ENCODE peak calls at places on chromosome 1, in six cellular contexts. F is H9, T is Peyer's patch, E is pancreas, H is A549, C is spleen. V is an unnamed sample.

GRCh38 chr1:211680752-211681327 is 5.4 kb upstream of the NEK2 start:
- DNase-seq in F (no peak), T (peak), E (peak), H (peak), C (peak), V (peak)

GRCh38 chr1:158019177-158019868 is 25.9 kb downstream of the KIRREL1 start:
- DNase-seq in F (peak), T (peak), E (no peak), H (peak), C (no peak), V (peak)

GRCh38 chr1:55962472-55962871 is 616.9 kb downstream of the PLPP3 start:
- DNase-seq in F (no peak), T (no peak), E (no peak), H (no peak), C (no peak), V (no peak)

GRCh38 chr1:235270625-235271024 is 57.4 kb downstream of the ARID4B start:
- DNase-seq in F (no peak), T (no peak), E (no peak), H (no peak), C (no peak), V (peak)

GRCh38 chr1:31476891-31477846 is 64.2 kb downstream of the SERINC2 start:
- DNase-seq in F (no peak), T (no peak), E (no peak), H (no peak), C (no peak), V (peak)

GRCh38 chr1:41322101-41322661 is 39.1 kb upstream of the FOXO6 start:
- DNase-seq in F (no peak), T (no peak), E (no peak), H (no peak), C (no peak), V (no peak)

GRCh38 chr1:10253755-10254154 is 43.4 kb downstream of the KIF1B start:
- DNase-seq in F (no peak), T (no peak), E (no peak), H (peak), C (no peak), V (peak)

GRCh38 chr1:245045087-245045881 is 109.5 kb upstream of the KIF26B start:
- DNase-seq in F (peak), T (peak), E (no peak), H (no peak), C (no peak), V (no peak)

GRCh38 chr1:109615879-109616278 is 3.5 kb downstream of the GNAT2 start:
- DNase-seq in F (no peak), T (peak), E (no peak), H (no peak), C (no peak), V (peak)

GRCh38 chr1:203202431-203203245 is 16.1 kb upstream of the CHI3L1 start:
- DNase-seq in F (no peak), T (peak), E (peak), H (no peak), C (no peak), V (peak)

GRCh38 chr1:44072204-44072603 is 40.9 kb upstream of the SLC6A9 start:
- DNase-seq in F (no peak), T (no peak), E (no peak), H (no peak), C (no peak), V (peak)

GRCh38 chr1:91831132-91831930 is 54.6 kb downstream of the TGFBR3 start:
- DNase-seq in F (no peak), T (no peak), E (no peak), H (no peak), C (no peak), V (peak)
- H3K27ac ChIP-seq in F (no peak), T (peak), E (peak), H (peak), C (no peak), V (no peak)

DNA sequence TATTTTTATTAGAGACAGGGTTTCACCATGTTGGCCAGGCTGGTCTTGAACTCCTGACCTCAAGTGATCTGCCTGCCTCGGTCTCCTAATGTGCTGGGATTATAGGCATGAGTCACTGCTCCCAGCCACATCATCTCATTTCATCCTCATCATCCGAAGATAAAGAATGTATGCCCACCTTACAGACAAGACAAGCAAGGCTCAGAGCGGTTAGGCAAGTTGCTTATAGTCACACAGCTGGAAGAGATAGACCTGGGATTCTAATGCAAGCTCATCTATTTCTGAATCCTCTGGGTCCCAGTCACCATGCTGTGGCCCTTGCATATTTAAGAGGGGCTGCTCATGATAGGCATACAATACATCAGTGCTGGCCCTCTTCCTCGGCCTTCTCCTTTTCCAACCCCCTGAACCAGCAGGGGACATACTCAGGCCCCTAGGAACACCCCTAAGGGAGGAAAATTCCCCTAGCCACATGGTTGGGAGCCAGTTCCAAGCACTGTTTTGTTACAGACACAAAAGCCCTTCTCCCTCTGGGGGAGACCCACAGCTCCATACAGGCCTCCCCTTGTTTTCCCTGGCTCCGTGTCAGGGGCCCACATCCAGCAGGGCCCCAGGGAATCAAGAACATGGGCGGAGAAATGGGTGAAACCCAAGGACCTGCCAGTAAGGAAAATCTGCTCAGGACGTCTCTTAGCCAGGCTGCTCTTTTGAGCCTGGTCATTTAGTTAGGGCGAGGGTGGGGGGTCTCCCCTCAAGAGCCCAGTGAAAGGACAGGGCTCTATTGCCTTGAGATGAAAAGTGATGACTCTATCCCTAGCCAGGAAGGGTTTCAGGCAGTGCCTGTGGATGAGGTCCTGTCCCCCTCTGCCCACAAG is 6.9 kb downstream of the CSRP1 start:
- DNase-seq in F (no peak), T (no peak), E (no peak), H (no peak), C (no peak), V (no peak)
- H3K27ac ChIP-seq in F (no peak), T (peak), E (peak), H (peak), C (no peak), V (no peak)

DNA sequence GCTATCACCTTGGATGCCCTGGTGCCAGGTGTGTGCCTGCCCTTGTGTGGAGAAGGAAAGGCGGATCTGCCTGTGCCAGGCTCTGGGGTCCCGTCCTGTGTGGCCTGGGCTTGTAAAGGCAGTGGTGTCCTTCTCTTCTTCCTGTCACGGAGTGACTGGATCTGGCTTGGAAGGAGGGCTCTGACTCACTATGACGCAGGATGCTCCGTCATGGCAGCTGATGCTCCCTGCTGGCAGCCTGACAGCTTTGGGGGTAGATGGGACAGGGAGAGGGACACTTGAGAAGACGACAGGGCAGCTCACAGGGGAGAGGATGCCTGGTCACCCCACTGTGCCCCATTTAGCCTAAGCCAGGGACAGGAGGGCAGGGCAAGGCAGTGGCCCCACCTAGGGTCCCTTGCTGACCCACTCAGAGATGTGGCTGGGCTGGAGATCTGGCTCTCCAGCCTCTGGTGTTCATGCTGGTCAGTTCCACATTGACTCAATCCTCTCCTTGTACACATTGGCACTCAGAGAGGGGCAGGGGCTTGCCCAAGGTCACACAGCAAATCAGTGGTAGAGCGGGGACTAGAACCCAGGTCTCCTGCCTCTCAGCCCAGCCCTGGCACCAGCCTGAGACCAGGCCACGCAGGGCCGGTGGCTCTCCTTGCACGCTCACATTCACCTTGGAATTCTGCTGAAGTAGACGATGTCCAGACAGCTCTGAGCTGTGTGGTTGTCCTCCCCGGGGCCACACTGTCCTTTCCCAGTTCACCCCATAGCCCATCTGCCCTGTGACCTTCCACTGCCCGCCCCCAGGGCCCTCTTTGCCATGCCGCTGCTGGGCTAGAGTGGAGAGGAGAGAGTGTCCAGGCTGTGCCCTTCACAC is 2.8 kb upstream of the FAM131C start:
- DNase-seq in F (no peak), T (no peak), E (no peak), H (peak), C (no peak), V (peak)
- H3K27ac ChIP-seq in F (no peak), T (no peak), E (no peak), H (peak), C (no peak), V (no peak)

GRCh38 chr1:3119061-3119460 is 50.1 kb downstream of the PRDM16 start:
- DNase-seq in F (no peak), T (no peak), E (no peak), H (no peak), C (no peak), V (no peak)

GRCh38 chr1:3120994-3121393 is 52.0 kb downstream of the PRDM16 start:
- DNase-seq in F (no peak), T (no peak), E (no peak), H (no peak), C (no peak), V (no peak)

GRCh38 chr1:3122311-3122710 is 53.3 kb downstream of the PRDM16 start:
- DNase-seq in F (no peak), T (no peak), E (no peak), H (no peak), C (no peak), V (no peak)

GRCh38 chr1:3119748-3120524 is 50.9 kb downstream of the PRDM16 start:
- DNase-seq in F (no peak), T (no peak), E (no peak), H (no peak), C (no peak), V (no peak)

GRCh38 chr1:3121401-3122215 is 52.6 kb downstream of the PRDM16 start:
- DNase-seq in F (no peak), T (no peak), E (no peak), H (no peak), C (no peak), V (no peak)
- H3K27ac ChIP-seq in F (no peak), T (no peak), E (no peak), H (no peak), C (no peak), V (no peak)

GRCh38 chr1:40092241-40092640 is 4.8 kb downstream of the PPT1 start:
- DNase-seq in F (no peak), T (no peak), E (no peak), H (no peak), C (no peak), V (peak)

GRCh38 chr1:40092811-40093617 is 4.0 kb downstream of the PPT1 start:
- DNase-seq in F (no peak), T (no peak), E (no peak), H (no peak), C (no peak), V (peak)

GRCh38 chr1:40094481-40095110 is 2.5 kb downstream of the PPT1 start:
- DNase-seq in F (no peak), T (no peak), E (no peak), H (no peak), C (no peak), V (no peak)

GRCh38 chr1:40096646-40096976 is 441 bp downstream of the PPT1 start:
- DNase-seq in F (no peak), T (no peak), E (no peak), H (no peak), C (no peak), V (no peak)

DNA sequence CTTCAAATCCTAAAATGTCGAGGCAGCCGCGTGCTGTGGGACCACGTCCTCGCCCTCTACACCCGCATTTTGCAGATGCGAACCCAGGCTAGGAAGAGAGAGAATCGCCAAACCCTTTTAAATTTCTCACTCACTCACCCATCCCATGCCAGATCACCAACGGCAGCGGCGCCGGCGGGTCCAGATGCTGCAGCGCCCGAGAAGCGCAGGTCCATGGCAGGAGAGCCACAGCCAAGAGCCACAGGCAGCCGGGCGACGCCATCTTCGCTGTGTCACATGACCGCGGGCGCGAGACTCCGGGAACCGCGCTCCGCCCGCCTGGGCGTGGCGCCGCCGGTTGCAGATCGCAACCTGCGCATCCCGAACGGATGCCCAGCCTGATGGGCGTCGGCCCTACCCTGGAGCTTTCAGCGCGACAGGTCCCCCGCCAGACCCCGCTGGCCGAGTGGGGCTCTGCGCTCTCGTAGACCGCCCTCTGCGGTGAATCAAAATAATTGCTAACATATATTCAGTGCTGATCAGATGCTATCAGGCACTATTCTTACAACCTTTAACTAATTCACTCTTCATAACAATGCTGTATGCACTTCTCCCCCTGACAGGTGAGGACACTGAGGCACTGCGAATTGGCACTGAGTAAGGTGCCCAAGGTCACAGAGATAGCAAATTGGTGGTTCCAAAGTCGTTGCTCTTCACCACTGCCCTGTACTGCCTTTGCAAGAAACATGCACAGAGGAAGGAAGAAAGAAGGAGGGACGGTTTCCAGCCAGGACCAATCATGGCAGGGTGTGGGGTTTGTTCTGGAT is at the start of gene PPT1:
- DNase-seq in F (peak), T (peak), E (peak), H (peak), C (peak), V (peak)
- H3K27ac ChIP-seq in F (no peak), T (peak), E (peak), H (peak), C (peak), V (peak)

DNA sequence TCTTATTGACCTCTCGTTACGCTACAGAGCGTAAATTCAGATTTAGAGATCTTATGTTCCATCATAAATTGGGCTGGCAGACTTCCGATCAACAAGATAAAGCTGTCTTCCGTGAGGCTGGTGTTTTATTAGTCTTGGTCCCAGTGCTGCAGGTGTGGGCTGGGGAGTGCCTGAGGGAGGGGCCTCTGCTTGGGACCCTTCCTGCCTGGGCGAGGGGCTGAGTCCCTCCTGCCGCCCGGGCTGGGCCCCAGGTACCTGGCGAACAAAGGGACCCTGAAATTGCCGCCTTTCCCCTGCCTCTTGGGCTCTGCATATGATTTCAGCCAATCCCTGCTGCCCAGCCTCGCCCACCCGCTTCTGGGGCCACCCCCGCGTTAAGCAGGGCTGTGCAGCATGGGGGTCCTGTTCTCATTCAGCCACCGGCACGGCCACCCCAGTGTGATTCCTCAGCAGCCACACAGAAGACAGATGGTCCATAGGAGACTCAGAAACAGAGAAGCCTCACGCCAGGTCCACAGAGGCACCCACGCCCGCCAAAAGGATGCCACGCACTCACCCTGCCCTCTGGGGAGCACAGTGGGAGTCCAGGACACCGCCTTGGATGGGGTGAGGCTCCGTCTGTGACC is 6.1 kb upstream of the SAMD11 start:
- DNase-seq in F (no peak), T (no peak), E (peak), H (no peak), C (peak), V (no peak)
- H3K27ac ChIP-seq in F (no peak), T (no peak), E (no peak), H (peak), C (no peak), V (no peak)

DNA sequence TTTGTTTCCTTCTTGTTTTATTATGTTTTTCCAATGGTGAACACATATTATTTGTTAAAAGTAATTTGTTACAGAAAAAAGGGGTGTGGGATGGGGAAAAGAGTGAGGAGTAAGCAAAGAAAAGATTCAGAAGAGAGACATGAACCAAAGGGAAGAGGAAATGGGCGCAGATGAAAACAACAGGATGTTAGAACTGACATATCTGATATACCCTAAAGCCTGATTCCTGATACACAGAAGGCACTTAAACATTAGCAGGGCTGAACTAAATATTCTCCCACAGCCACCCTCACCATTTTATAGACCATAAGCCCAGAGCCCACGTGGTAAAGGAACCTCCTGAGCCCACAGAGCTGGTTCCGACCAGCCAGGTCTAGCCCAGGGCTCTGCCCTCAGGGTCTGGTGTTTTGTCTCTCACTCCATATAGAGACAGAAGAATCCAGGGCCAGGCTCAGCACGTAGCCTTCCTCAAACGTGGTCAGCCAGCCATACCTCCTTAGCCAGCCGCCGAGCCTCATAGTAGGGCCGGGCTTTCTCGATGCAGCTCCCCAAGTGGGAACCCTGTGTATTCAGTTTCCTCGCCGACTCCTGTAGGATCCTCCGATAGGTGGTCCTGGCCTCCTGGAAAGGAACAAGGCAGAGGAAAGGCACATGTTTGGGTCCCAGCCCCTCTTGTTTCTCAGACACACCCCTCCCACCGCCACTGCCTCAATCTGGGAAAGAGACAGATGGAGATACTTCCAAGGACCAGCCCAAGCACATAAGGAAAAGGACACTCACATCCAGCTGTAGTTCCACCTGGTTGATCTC is 9.5 kb downstream of the SH3BP5L start:
- DNase-seq in F (no peak), T (peak), E (no peak), H (no peak), C (peak), V (no peak)
- H3K27ac ChIP-seq in F (no peak), T (no peak), E (no peak), H (no peak), C (no peak), V (no peak)

GRCh38 chr1:208219098-208219658 is 25.0 kb downstream of the PLXNA2 start:
- DNase-seq in F (no peak), T (no peak), E (no peak), H (no peak), C (no peak), V (no peak)
- H3K27ac ChIP-seq in F (no peak), T (no peak), E (no peak), H (peak), C (no peak), V (peak)

DNA sequence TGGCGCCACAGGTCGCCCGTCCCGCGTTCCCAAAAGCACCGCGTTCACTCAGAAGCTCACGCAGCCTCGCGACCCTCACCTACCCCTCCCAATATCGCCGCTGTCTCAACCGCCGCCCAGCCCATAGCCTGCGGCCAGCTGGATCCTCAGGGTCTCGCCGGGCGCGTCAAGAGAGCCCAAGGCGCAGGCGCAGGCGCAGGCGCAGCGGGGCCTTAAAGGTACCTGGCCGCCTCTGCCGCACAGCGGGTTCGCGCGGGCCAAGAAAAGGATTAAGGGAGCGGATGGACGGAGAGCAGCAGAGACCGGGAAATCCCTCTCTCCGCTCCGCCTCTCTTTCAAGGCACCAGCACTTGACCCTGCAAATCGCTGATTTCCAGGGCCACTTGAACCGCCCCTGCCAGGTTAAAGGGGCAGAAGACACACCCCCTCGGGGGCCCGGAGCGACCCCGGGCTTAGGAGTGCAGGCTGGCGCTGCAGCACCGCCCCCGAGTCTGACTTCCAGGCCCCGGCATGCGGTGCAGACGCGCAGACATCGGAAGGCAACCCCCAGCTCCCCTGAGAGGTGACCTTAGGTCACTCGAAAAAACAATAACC is at the start of gene NBPF20:
- DNase-seq in F (peak), T (peak), E (peak), H (peak), C (peak), V (peak)
- H3K27ac ChIP-seq in F (no peak), T (peak), E (no peak), H (peak), C (no peak), V (peak)